ENCODE peak calls at places on chromosomes 4 and X, in ten cellular contexts. C, Y, B, X, E, F, T, G, S and P are unnamed samples.
A peak's percentile ranks its signal among the peaks of the same experiment; 100 is the strongest.

GRCh38 chr4:107825072-107825789 is 499 bp downstream of the SGMS2 start:
- DNase-seq in C (peak; percentile 83), Y (no peak), B (no peak), X (peak; percentile 45), E (no peak), F (peak; percentile 52), T (peak; percentile 78), G (no peak), S (peak; percentile 14), P (no peak)

GRCh38 chrX:19549838-19550237 is 34.5 kb upstream of the MAP3K15 start:
- DNase-seq in C (no peak), Y (no peak), B (no peak), X (no peak), E (no peak), F (no peak), T (no peak), G (no peak), S (no peak), P (no peak)

GRCh38 chrX:154714925-154715324 is 36.0 kb downstream of the GAB3 start:
- DNase-seq in C (no peak), Y (no peak), B (peak; percentile 23), X (peak; percentile 55), E (no peak), F (peak; percentile 76), T (peak; percentile 44), G (peak; percentile 47), S (no peak), P (no peak)

GRCh38 chr4:170272959-170273358 is 183.2 kb upstream of the AADAT start:
- DNase-seq in C (no peak), Y (no peak), B (no peak), X (no peak), E (no peak), F (no peak), T (no peak), G (no peak), S (no peak), P (no peak)

GRCh38 chr4:138034871-138035270 is 207.3 kb downstream of the SLC7A11 start:
- DNase-seq in C (no peak), Y (no peak), B (no peak), X (no peak), E (no peak), F (peak; percentile 87), T (peak; percentile 90), G (no peak), S (no peak), P (no peak)

GRCh38 chr4:22653752-22654151 is 39.0 kb upstream of the GBA3 start:
- DNase-seq in C (no peak), Y (no peak), B (no peak), X (no peak), E (no peak), F (no peak), T (no peak), G (no peak), S (no peak), P (no peak)

GRCh38 chr4:186954506-186954905 is 230.8 kb upstream of the FAT1 start:
- DNase-seq in C (no peak), Y (no peak), B (no peak), X (no peak), E (no peak), F (no peak), T (no peak), G (no peak), S (no peak), P (no peak)

GRCh38 chrX:7068939-7069367 is 78.6 kb upstream of the STS start:
- DNase-seq in C (no peak), Y (no peak), B (no peak), X (no peak), E (no peak), F (no peak), T (peak; percentile 3), G (peak; percentile 42), S (no peak), P (no peak)

GRCh38 chr4:98199247-98199646 is 56.0 kb upstream of the STPG2 start:
- DNase-seq in C (no peak), Y (no peak), B (no peak), X (no peak), E (no peak), F (no peak), T (no peak), G (no peak), S (no peak), P (no peak)

GRCh38 chr4:168981942-168982341 is 28.1 kb downstream of the CBR4 start:
- DNase-seq in C (no peak), Y (no peak), B (no peak), X (no peak), E (no peak), F (no peak), T (no peak), G (no peak), S (no peak), P (no peak)

GRCh38 chr4:48909697-48910096 is 3.1 kb upstream of the OCIAD2 start:
- DNase-seq in C (no peak), Y (peak; percentile 37), B (peak; percentile 92), X (no peak), E (no peak), F (peak; percentile 94), T (peak; percentile 99), G (no peak), S (no peak), P (no peak)

GRCh38 chrX:40868868-40869267 is 133.5 kb upstream of the MED14 start:
- DNase-seq in C (no peak), Y (no peak), B (no peak), X (no peak), E (no peak), F (no peak), T (no peak), G (no peak), S (no peak), P (no peak)

GRCh38 chrX:109886122-109886761 is 116.7 kb upstream of the TMEM164 start:
- DNase-seq in C (peak; percentile 41), Y (no peak), B (peak; percentile 37), X (peak; percentile 71), E (no peak), F (peak; percentile 62), T (peak; percentile 62), G (peak; percentile 35), S (no peak), P (no peak)

GRCh38 chr4:48133668-48134444 is at the start of gene TXK:
- DNase-seq in C (no peak), Y (no peak), B (no peak), X (no peak), E (no peak), F (no peak), T (no peak), G (no peak), S (no peak), P (no peak)

GRCh38 chrX:45758738-45759397 is 558.2 kb upstream of the DIPK2B start:
- DNase-seq in C (no peak), Y (no peak), B (no peak), X (no peak), E (no peak), F (peak; percentile 61), T (peak; percentile 59), G (no peak), S (no peak), P (no peak)

DNA sequence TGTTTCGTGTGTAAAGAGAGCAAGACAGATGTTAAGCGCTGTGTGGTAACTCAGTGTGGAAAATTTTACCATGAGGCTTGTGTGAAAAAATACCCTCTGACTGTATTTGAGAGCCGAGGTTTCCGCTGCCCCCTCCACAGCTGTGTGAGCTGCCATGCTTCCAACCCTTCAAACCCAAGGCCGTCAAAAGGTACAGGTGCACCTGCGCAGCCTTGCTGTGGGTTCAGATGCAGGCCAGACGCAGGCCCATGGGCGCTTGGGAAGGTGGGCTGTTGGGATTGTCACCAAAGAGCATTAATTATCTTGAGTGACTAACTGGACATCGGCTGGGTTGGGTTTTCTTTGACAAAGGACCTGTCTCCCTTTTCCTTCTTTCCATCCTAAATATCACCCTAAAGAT is 55.4 kb downstream of the NELFA start:
- DNase-seq in C (no peak), Y (no peak), B (no peak), X (no peak), E (no peak), F (no peak), T (no peak), G (no peak), S (no peak), P (no peak)
- H3K36me3 ChIP-seq in C (peaks cover 55% of the 10 kb centered on the region), Y (no peaks in the 10 kb centered on the region), B (peaks cover 59% of the 10 kb centered on the region), X (peaks cover 83% of the 10 kb centered on the region), E (peaks cover 13% of the 10 kb centered on the region), F (peaks cover 16% of the 10 kb centered on the region), T (peaks cover 9% of the 10 kb centered on the region), G (peaks cover 91% of the 10 kb centered on the region), S (no peaks in the 10 kb centered on the region), P (peaks cover 26% of the 10 kb centered on the region)

DNA sequence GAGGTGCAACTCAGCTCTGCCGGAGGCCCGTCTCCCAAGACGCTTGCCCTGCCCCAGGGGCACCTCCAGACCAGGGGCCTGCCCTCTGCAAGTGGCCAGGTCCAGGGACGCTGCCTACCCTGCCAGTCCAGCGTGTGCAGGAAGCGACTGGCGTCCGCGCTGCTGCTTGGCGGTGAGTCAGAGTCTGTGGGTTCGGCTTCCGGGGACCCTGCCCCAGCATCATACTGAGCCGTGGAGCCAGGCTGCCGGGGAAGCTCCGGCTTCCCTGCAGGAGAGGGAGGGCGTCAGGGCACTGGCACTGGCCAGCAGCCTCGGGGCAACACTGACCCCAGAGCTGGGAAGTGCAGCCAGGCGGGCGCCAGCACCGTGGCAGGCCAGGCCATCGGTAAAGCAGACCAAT is 42.5 kb upstream of the CPLX1 start:
- DNase-seq in C (no peak), Y (no peak), B (no peak), X (no peak), E (no peak), F (no peak), T (no peak), G (no peak), S (no peak), P (no peak)
- H3K36me3 ChIP-seq in C (peaks cover 93% of the 10 kb centered on the region), Y (no peaks in the 10 kb centered on the region), B (peaks cover 23% of the 10 kb centered on the region), X (peaks cover 28% of the 10 kb centered on the region), E (peaks cover 76% of the 10 kb centered on the region), F (no peaks in the 10 kb centered on the region), T (no peaks in the 10 kb centered on the region), G (peaks cover 50% of the 10 kb centered on the region), S (no peaks in the 10 kb centered on the region), P (peaks cover 69% of the 10 kb centered on the region)

GRCh38 chr4:37470243-37470642 is 215.9 kb downstream of the RELL1 start:
- DNase-seq in C (no peak), Y (no peak), B (no peak), X (no peak), E (no peak), F (no peak), T (no peak), G (no peak), S (no peak), P (no peak)
- H3K36me3 ChIP-seq in C (no peaks in the 10 kb centered on the region), Y (no peaks in the 10 kb centered on the region), B (no peaks in the 10 kb centered on the region), X (no peaks in the 10 kb centered on the region), E (no peaks in the 10 kb centered on the region), F (no peaks in the 10 kb centered on the region), T (no peaks in the 10 kb centered on the region), G (no peaks in the 10 kb centered on the region), S (no peaks in the 10 kb centered on the region), P (no peaks in the 10 kb centered on the region)

DNA sequence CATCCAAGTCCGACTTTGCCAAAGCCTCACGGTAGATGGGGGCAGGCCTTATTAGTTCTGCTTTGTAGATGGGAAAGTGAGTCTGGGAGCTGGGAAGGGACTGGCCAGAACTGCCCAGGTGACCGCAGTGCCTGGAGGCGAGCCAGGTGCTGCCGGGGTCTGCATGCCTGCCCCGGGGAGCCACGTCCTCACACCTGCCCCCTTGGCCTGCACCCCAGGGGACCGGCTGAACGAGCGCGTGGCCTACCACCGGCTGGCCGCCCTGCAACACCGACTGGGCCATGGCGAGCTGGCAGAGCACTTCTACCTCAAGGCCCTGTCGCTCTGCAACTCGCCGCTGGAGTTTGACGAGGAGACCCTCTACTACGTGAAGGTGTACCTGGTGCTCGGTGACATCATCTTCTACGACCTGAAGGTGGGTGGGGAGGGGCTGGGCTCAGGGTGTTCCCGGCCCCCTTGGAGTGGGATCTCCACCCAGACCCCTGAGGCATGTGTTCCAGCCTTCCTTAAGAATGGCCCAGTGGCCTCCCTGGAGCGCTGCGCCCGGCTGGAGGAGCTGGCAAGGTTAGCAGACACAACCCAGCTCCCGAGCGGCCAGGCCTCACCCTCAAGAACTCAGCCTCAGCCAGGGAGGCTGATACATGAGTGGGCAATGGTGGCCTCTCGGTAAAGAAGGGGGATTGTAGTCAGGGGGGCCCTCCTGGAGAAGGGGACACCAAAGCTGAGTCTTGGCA is 32.1 kb upstream of the HTRA3 start:
- DNase-seq in C (peak; percentile 44), Y (no peak), B (no peak), X (no peak), E (no peak), F (no peak), T (no peak), G (no peak), S (no peak), P (no peak)
- H3K36me3 ChIP-seq in C (peaks cover 81% of the 10 kb centered on the region), Y (no peaks in the 10 kb centered on the region), B (no peaks in the 10 kb centered on the region), X (no peaks in the 10 kb centered on the region), E (no peaks in the 10 kb centered on the region), F (no peaks in the 10 kb centered on the region), T (no peaks in the 10 kb centered on the region), G (no peaks in the 10 kb centered on the region), S (no peaks in the 10 kb centered on the region), P (peaks cover 49% of the 10 kb centered on the region)